ENCODE peak calls at places on chromosomes 4 and X, in nine cellular contexts. P, X, E, B, M, F, D, N and H are unnamed samples.

GRCh38 chr4:36394352-36394903 is 113.0 kb downstream of the DTHD1 start:
- DNase-seq in P (no peak), X (no peak), E (no peak), B (no peak), M (no peak), F (peak; percentile 20), D (no peak), N (no peak), H (no peak)

GRCh38 chr4:67929447-67929846 is 33.8 kb downstream of the TMPRSS11A start:
- DNase-seq in P (no peak), X (no peak), E (no peak), B (no peak), M (no peak), F (no peak), D (no peak), N (no peak), H (no peak)

GRCh38 chr4:48698029-48698901 is 81.8 kb downstream of the FRYL start:
- DNase-seq in P (no peak), X (no peak), E (peak; percentile 69), B (no peak), M (peak; percentile 57), F (no peak), D (peak; percentile 73), N (no peak), H (no peak)

GRCh38 chr4:173883821-173884220 is 353.8 kb upstream of the HAND2 start:
- DNase-seq in P (no peak), X (no peak), E (no peak), B (no peak), M (no peak), F (no peak), D (no peak), N (no peak), H (no peak)

GRCh38 chr4:70863099-70863790 is 23.6 kb upstream of the GRSF1 start:
- DNase-seq in P (no peak), X (no peak), E (no peak), B (no peak), M (no peak), F (peak; percentile 52), D (no peak), N (no peak), H (no peak)

GRCh38 chrX:68693481-68694410 is 46.3 kb downstream of the STARD8 start:
- DNase-seq in P (no peak), X (peak; percentile 85), E (peak; percentile 56), B (no peak), M (peak; percentile 82), F (no peak), D (peak; percentile 90), N (no peak), H (peak; percentile 6)

GRCh38 chr4:74206088-74206826 is 48.3 kb downstream of the MTHFD2L start:
- DNase-seq in P (no peak), X (no peak), E (no peak), B (no peak), M (no peak), F (peak; percentile 46), D (no peak), N (no peak), H (no peak)

GRCh38 chr4:73698217-73698616 is 42.2 kb upstream of the CXCL8 start:
- DNase-seq in P (no peak), X (no peak), E (no peak), B (no peak), M (no peak), F (no peak), D (no peak), N (no peak), H (peak; percentile 53)

GRCh38 chrX:45807572-45808425 is 607.1 kb upstream of the DIPK2B start:
- DNase-seq in P (no peak), X (peak; percentile 44), E (no peak), B (no peak), M (no peak), F (no peak), D (no peak), N (no peak), H (no peak)

GRCh38 chr4:86848732-86849617 is at the start of gene SLC10A6:
- DNase-seq in P (no peak), X (no peak), E (no peak), B (no peak), M (no peak), F (no peak), D (no peak), N (no peak), H (no peak)

GRCh38 chr4:61401771-61402170 is 201.6 kb downstream of the ADGRL3 start:
- DNase-seq in P (no peak), X (no peak), E (no peak), B (no peak), M (no peak), F (no peak), D (no peak), N (no peak), H (no peak)

DNA sequence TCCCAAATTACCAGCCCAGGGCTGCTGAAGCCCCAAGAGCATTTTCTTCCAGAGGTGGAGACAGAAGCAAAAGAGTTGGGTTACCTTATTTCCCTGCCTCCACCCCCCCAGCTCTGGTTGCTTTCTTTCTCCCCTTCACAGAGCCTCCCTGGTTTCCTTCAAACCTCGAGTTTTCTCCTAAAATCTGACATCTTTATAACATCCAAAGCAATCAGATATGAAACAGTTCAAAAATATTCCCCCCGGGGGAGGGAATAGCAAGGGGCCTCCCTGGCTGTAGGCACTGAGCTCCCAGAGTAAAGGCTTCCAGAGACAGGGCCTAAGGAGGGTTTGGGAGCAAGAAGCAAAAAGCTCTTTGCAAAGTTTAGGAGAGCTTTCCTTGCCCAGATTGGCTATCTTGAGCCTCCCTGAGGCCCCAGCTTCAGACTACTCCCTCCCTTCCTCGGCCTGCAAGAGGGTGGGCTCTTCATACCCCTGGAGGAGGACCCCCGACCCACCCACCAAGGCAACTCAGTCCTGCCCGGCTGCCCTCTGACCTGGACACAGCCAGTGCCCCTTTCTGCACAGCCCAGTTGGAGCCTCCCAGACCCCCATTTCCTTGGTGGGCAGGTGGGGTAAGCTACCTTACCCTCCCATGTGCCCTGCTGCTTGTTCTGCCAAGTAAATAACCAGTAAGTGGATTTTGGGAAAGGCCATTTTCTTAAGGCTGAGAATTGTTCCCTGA is 7.6 kb downstream of the MAMLD1 start:
- DNase-seq in P (no peak), X (no peak), E (no peak), B (no peak), M (no peak), F (no peak), D (no peak), N (no peak), H (no peak)
- TF ChIP-seq POLR2AphosphoS5 in P (no peak), X (no peak), E (no peak), B (no peak), M (no peak), F (no peak), D (peak; percentile 74), N (no peak), H (no peak)

GRCh38 chr4:102411416-102411815 is 66.1 kb upstream of the SLC39A8 start:
- DNase-seq in P (no peak), X (no peak), E (no peak), B (no peak), M (no peak), F (no peak), D (no peak), N (no peak), H (no peak)

GRCh38 chr4:102420563-102421221 is 75.4 kb upstream of the SLC39A8 start:
- DNase-seq in P (no peak), X (peak; percentile 7), E (no peak), B (no peak), M (no peak), F (no peak), D (no peak), N (no peak), H (no peak)

GRCh38 chr4:102416765-102417164 is 71.5 kb upstream of the SLC39A8 start:
- DNase-seq in P (no peak), X (no peak), E (no peak), B (no peak), M (no peak), F (no peak), D (no peak), N (no peak), H (no peak)
- TF ChIP-seq POLR2AphosphoS5 in P (no peak), X (no peak), E (no peak), B (no peak), M (no peak), F (no peak), D (no peak), N (no peak), H (no peak)

GRCh38 chr4:2927016-2927695 is 36.0 kb downstream of the NOP14 start:
- DNase-seq in P (no peak), X (no peak), E (peak; percentile 22), B (no peak), M (no peak), F (no peak), D (no peak), N (no peak), H (no peak)

GRCh38 chr4:2929469-2929868 is 33.7 kb downstream of the NOP14 start:
- DNase-seq in P (no peak), X (no peak), E (peak; percentile 24), B (no peak), M (peak; percentile 21), F (no peak), D (no peak), N (no peak), H (no peak)

GRCh38 chr4:2930135-2930805 is 32.9 kb downstream of the NOP14 start:
- DNase-seq in P (no peak), X (no peak), E (peak; percentile 50), B (no peak), M (peak; percentile 74), F (no peak), D (no peak), N (no peak), H (no peak)

GRCh38 chr4:2927696-2928075 is 35.5 kb downstream of the NOP14 start:
- DNase-seq in P (no peak), X (no peak), E (no peak), B (no peak), M (no peak), F (no peak), D (no peak), N (no peak), H (no peak)

DNA sequence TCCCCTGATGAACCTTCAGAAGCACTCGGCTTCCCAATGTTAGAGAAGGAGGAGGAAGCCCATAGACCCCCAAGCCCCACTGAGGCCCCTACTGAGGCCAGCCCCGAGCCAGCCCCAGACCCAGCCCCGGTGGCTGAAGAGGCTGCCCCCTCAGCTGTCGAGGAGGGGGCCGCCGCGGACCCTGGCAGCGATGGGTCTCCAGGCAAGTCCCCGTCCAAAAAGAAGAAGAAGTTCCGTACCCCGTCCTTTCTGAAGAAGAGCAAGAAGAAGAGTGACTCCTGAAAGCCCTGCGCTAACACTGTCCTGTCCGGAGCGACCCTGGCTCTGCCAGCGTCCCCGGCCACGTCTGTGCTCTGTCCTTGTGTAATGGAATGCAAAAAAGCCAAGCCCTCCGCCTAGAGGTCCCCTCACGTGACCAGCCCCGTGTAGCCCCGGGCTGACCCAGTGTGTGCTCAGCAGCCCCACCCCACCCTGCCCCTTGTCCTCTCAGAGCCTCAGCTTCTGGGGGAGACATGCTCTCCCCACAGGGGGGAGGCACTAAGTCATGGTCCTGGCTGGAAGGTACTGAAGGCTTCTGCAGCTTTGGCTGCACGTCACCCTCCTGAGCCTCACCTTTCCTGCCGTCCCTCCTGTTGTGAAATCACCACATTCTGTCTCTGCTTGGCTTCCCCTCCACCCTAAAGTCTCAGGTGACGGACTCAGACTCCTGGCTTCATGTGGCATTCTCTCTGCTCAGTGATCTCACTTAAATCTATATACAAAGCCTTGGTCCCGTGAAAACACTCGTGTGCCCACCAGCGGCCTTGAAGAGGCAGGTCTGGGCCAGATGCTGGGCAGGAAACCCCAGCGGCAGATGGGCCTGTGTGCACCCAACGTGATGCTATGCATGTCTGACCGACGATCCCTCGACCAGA is 34.7 kb downstream of the NOP14 start:
- DNase-seq in P (no peak), X (no peak), E (peak; percentile 21), B (no peak), M (peak; percentile 59), F (no peak), D (no peak), N (no peak), H (no peak)
- TF ChIP-seq POLR2AphosphoS5 in P (no peak), X (peak; percentile 21), E (no peak), B (peak; percentile 65), M (no peak), F (peak; percentile 9), D (peak; percentile 10), N (no peak), H (no peak)

GRCh38 chr4:168385142-168385490 is 66.6 kb upstream of the DDX60 start:
- DNase-seq in P (no peak), X (no peak), E (no peak), B (no peak), M (no peak), F (no peak), D (no peak), N (no peak), H (no peak)
- TF ChIP-seq POLR2AphosphoS5 in P (no peak), X (no peak), E (no peak), B (no peak), M (no peak), F (no peak), D (no peak), N (no peak), H (no peak)